ENCODE peak calls at places on chromosome 2, in four cellular contexts. T is mammary epithelial cell, H is endothelial cell of umbilical vein, V is AG04450. N is an unnamed sample.

GRCh38 chr2:39513641-39514094 is 76.6 kb upstream of the MAP4K3 start:
- DNase-seq in T (peak; percentile 95), H (peak; percentile 98), V (peak; percentile 85), N (peak; percentile 95)

GRCh38 chr2:172082105-172082943 is 3.0 kb upstream of the DLX1 start:
- DNase-seq in T (no peak), H (no peak), V (no peak), N (no peak)

GRCh38 chr2:110678457-110679336 is 834 bp upstream of the BUB1 start:
- DNase-seq in T (peak; percentile 29), H (peak; percentile 50), V (no peak), N (no peak)

GRCh38 chr2:36415623-36416022 is 60.0 kb downstream of the CRIM1 start:
- DNase-seq in T (no peak), H (no peak), V (no peak), N (no peak)

GRCh38 chr2:6812857-6813530 is 52.7 kb downstream of the CMPK2 start:
- DNase-seq in T (no peak), H (no peak), V (no peak), N (no peak)

GRCh38 chr2:227578642-227579041 is 20.1 kb upstream of the SCYGR2 start:
- DNase-seq in T (no peak), H (no peak), V (no peak), N (no peak)

GRCh38 chr2:188495990-188496431 is 204.3 kb downstream of the GULP1 start:
- DNase-seq in T (peak; percentile 14), H (no peak), V (no peak), N (no peak)

GRCh38 chr2:118672571-118673158 is 174.8 kb downstream of the EN1 start:
- DNase-seq in T (no peak), H (no peak), V (no peak), N (no peak)

GRCh38 chr2:112482309-112483046 is 522 bp downstream of the TTL start:
- DNase-seq in T (peak; percentile 56), H (peak; percentile 49), V (no peak), N (no peak)

GRCh38 chr2:128332091-128332634 is 13.5 kb upstream of the HS6ST1 start:
- DNase-seq in T (no peak), H (no peak), V (no peak), N (no peak)

GRCh38 chr2:127449898-127450297 is 31.7 kb downstream of the PROC start:
- DNase-seq in T (no peak), H (no peak), V (no peak), N (no peak)

GRCh38 chr2:206271066-206271465 is 3.4 kb upstream of the ZDBF2 start:
- DNase-seq in T (no peak), H (no peak), V (no peak), N (no peak)

GRCh38 chr2:23602113-23602512 is 217.1 kb downstream of the KLHL29 start:
- DNase-seq in T (peak; percentile 61), H (no peak), V (peak; percentile 51), N (peak; percentile 95)

GRCh38 chr2:181420259-181421130 is 36.7 kb upstream of the ITGA4 start:
- DNase-seq in T (no peak), H (no peak), V (no peak), N (no peak)

GRCh38 chr2:9965119-9965822 is 13.8 kb downstream of the GRHL1 start:
- DNase-seq in T (no peak), H (no peak), V (no peak), N (no peak)

GRCh38 chr2:237256845-237257244 is 157.1 kb downstream of the COL6A3 start:
- DNase-seq in T (no peak), H (peak; percentile 69), V (no peak), N (no peak)

GRCh38 chr2:23487735-23488492 is 102.9 kb downstream of the KLHL29 start:
- DNase-seq in T (peak; percentile 60), H (no peak), V (peak; percentile 52), N (peak; percentile 32)

GRCh38 chr2:3634631-3635091 is 23.3 kb upstream of the ALLC start:
- DNase-seq in T (no peak), H (no peak), V (no peak), N (no peak)

GRCh38 chr2:44635725-44636124 is 274.0 kb downstream of the CAMKMT start:
- DNase-seq in T (no peak), H (peak; percentile 19), V (no peak), N (no peak)

GRCh38 chr2:69570474-69570873 is 73.1 kb downstream of the AAK1 start:
- DNase-seq in T (peak; percentile 83), H (peak; percentile 34), V (no peak), N (no peak)

GRCh38 chr2:232196802-232197201 is 181.7 kb upstream of the ALPP start:
- DNase-seq in T (no peak), H (no peak), V (no peak), N (no peak)

GRCh38 chr2:240640939-240641338 is 15.7 kb downstream of the GPR35 start:
- DNase-seq in T (peak; percentile 21), H (no peak), V (no peak), N (no peak)

GRCh38 chr2:144479138-144479537 is 40.8 kb downstream of the ZEB2 start:
- DNase-seq in T (peak; percentile 56), H (no peak), V (no peak), N (peak; percentile 24)

GRCh38 chr2:101806123-101806522 is 108.6 kb downstream of the MAP4K4 start:
- DNase-seq in T (peak; percentile 64), H (peak; percentile 83), V (no peak), N (peak; percentile 81)
- H3K4me3 ChIP-seq in T (no peak overlapping the region), H (peak overlapping the region; percentile 10), V (no peak overlapping the region), N (no peak overlapping the region)

DNA sequence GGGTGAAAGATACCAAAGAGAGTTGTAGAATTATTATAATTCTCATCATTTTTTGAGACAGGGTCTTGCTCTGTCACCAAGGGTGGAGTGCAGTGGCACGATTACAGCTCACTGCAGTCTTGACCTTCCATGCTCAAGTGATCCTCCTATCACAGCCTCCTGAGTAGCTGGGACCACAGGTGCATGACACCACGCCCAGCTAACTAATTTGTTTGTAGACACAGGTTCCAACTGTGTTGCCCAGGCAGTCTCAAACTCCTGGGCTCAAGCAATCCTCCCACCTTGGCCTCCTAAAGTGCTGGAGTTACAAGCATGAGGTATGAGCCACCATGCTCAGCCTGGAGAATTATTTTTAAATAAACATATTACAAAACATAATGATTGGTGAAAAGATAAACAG is 92.8 kb upstream of the MSH6 start:
- DNase-seq in T (no peak), H (no peak), V (no peak), N (no peak)
- H3K4me3 ChIP-seq in T (no peak overlapping the region), H (no peak overlapping the region), V (no peak overlapping the region), N (no peak overlapping the region)

GRCh38 chr2:138177693-138178092 is 213.4 kb downstream of the HNMT start:
- DNase-seq in T (no peak), H (no peak), V (no peak), N (no peak)

GRCh38 chr2:138180691-138181386 is 216.6 kb downstream of the HNMT start:
- DNase-seq in T (no peak), H (peak; percentile 5), V (no peak), N (no peak)

GRCh38 chr2:138175066-138175465 is 210.8 kb downstream of the HNMT start:
- DNase-seq in T (no peak), H (no peak), V (no peak), N (no peak)

GRCh38 chr2:138182276-138182675 is 218.0 kb downstream of the HNMT start:
- DNase-seq in T (no peak), H (no peak), V (no peak), N (no peak)

GRCh38 chr2:138176862-138177439 is 212.7 kb downstream of the HNMT start:
- DNase-seq in T (no peak), H (no peak), V (no peak), N (no peak)
- H3K4me3 ChIP-seq in T (no peak overlapping the region), H (no peak overlapping the region), V (no peak overlapping the region), N (no peak overlapping the region)

GRCh38 chr2:11338580-11338979 is 5.9 kb downstream of the ROCK2 start:
- DNase-seq in T (no peak), H (no peak), V (no peak), N (no peak)

GRCh38 chr2:11342561-11343343 is 1.7 kb downstream of the ROCK2 start:
- DNase-seq in T (peak; percentile 81), H (peak; percentile 64), V (peak; percentile 46), N (peak; percentile 41)

GRCh38 chr2:11340717-11341116 is 3.7 kb downstream of the ROCK2 start:
- DNase-seq in T (no peak), H (no peak), V (no peak), N (no peak)

GRCh38 chr2:11337909-11338308 is 6.5 kb downstream of the ROCK2 start:
- DNase-seq in T (no peak), H (no peak), V (no peak), N (no peak)

DNA sequence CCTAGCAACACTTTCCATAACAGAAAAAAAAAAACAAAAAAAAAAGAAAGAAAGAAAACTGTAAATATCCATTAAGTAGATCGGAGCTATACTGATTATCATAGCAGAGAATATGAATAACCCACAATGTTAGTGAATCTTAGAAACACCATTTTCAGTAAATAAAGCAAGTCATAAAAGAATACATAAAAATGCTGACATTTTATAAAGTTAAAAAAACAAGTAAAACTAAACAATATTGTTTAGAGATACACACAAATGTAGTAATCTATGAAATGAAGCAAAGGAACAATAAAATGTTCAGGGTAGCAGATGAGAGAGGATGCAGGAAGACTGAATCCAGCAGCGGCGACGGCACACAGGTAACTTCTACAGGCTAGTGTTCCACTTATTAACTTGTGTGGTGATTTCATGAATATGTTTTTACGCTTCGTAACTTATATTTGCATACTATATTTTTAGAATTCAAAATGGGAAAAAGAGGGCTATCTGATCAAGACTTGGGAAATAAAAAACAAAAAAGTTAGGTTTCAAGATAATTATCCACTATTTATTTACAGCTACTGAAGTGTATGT is 4.8 kb downstream of the ROCK2 start:
- DNase-seq in T (no peak), H (no peak), V (no peak), N (no peak)
- H3K4me3 ChIP-seq in T (peak overlapping the region; percentile 24), H (no peak overlapping the region), V (no peak overlapping the region), N (no peak overlapping the region)